ENCODE peak calls at places on chromosomes 6 and 20, in eight cellular contexts. One of them, this sample, is unnamed.
A peak's percentile ranks its signal among the peaks of the same experiment; 100 is the strongest.

GRCh38 chr6:28553986-28554881 is 28.6 kb downstream of the GPX5 start:
- DNase-seq in stimulated activated CD8-positive, alpha-beta memory T cell treated with anti-CD3 and anti-CD28 coated beads, Interleukin-7, amount 100 ng/mL, for 4 hours: no peak
- DNase-seq in astrocyte of the spinal cord: no peak
- DNase-seq in IMR-90: no peak
- DNase-seq in anterior cingulate cortex: no peak
- DNase-seq in NCI-H2081: no peak
- DNase-seq in M059J: peak; percentile 50
- DNase-seq in activated CD4-positive, alpha-beta T cell treated with anti-CD3 and anti-CD28 coated beads, Interleukin-2, amount 50 U/mL, for 24 hours: no peak
- DNase-seq in this sample: peak; percentile 27

GRCh38 chr20:63048516-63049190 is 41.9 kb upstream of the BHLHE23 start:
- DNase-seq in stimulated activated CD8-positive, alpha-beta memory T cell treated with anti-CD3 and anti-CD28 coated beads, Interleukin-7, amount 100 ng/mL, for 4 hours: no peak
- DNase-seq in astrocyte of the spinal cord: no peak
- DNase-seq in IMR-90: no peak
- DNase-seq in anterior cingulate cortex: no peak
- DNase-seq in NCI-H2081: no peak
- DNase-seq in M059J: no peak
- DNase-seq in activated CD4-positive, alpha-beta T cell treated with anti-CD3 and anti-CD28 coated beads, Interleukin-2, amount 50 U/mL, for 24 hours: no peak
- DNase-seq in this sample: no peak

GRCh38 chr20:60899320-60899719 is 352.7 kb upstream of the CDH4 start:
- DNase-seq in stimulated activated CD8-positive, alpha-beta memory T cell treated with anti-CD3 and anti-CD28 coated beads, Interleukin-7, amount 100 ng/mL, for 4 hours: no peak
- DNase-seq in astrocyte of the spinal cord: no peak
- DNase-seq in IMR-90: no peak
- DNase-seq in anterior cingulate cortex: no peak
- DNase-seq in NCI-H2081: no peak
- DNase-seq in M059J: no peak
- DNase-seq in activated CD4-positive, alpha-beta T cell treated with anti-CD3 and anti-CD28 coated beads, Interleukin-2, amount 50 U/mL, for 24 hours: no peak
- DNase-seq in this sample: no peak

GRCh38 chr6:158573542-158573931 is 13.6 kb downstream of the TMEM181 start:
- DNase-seq in stimulated activated CD8-positive, alpha-beta memory T cell treated with anti-CD3 and anti-CD28 coated beads, Interleukin-7, amount 100 ng/mL, for 4 hours: no peak
- DNase-seq in astrocyte of the spinal cord: no peak
- DNase-seq in IMR-90: no peak
- DNase-seq in anterior cingulate cortex: no peak
- DNase-seq in NCI-H2081: no peak
- DNase-seq in M059J: no peak
- DNase-seq in activated CD4-positive, alpha-beta T cell treated with anti-CD3 and anti-CD28 coated beads, Interleukin-2, amount 50 U/mL, for 24 hours: no peak
- DNase-seq in this sample: no peak

GRCh38 chr6:88895911-88896310 is 67.5 kb downstream of the RNGTT start:
- DNase-seq in stimulated activated CD8-positive, alpha-beta memory T cell treated with anti-CD3 and anti-CD28 coated beads, Interleukin-7, amount 100 ng/mL, for 4 hours: no peak
- DNase-seq in astrocyte of the spinal cord: no peak
- DNase-seq in IMR-90: no peak
- DNase-seq in anterior cingulate cortex: no peak
- DNase-seq in NCI-H2081: no peak
- DNase-seq in M059J: no peak
- DNase-seq in activated CD4-positive, alpha-beta T cell treated with anti-CD3 and anti-CD28 coated beads, Interleukin-2, amount 50 U/mL, for 24 hours: no peak
- DNase-seq in this sample: no peak

GRCh38 chr20:57238089-57238488 is 28.4 kb downstream of the BMP7 start:
- DNase-seq in stimulated activated CD8-positive, alpha-beta memory T cell treated with anti-CD3 and anti-CD28 coated beads, Interleukin-7, amount 100 ng/mL, for 4 hours: no peak
- DNase-seq in astrocyte of the spinal cord: no peak
- DNase-seq in IMR-90: no peak
- DNase-seq in anterior cingulate cortex: no peak
- DNase-seq in NCI-H2081: no peak
- DNase-seq in M059J: no peak
- DNase-seq in activated CD4-positive, alpha-beta T cell treated with anti-CD3 and anti-CD28 coated beads, Interleukin-2, amount 50 U/mL, for 24 hours: no peak
- DNase-seq in this sample: no peak

GRCh38 chr20:46638367-46639274 is 12.6 kb downstream of the SLC13A3 start:
- DNase-seq in stimulated activated CD8-positive, alpha-beta memory T cell treated with anti-CD3 and anti-CD28 coated beads, Interleukin-7, amount 100 ng/mL, for 4 hours: no peak
- DNase-seq in astrocyte of the spinal cord: no peak
- DNase-seq in IMR-90: no peak
- DNase-seq in anterior cingulate cortex: no peak
- DNase-seq in NCI-H2081: no peak
- DNase-seq in M059J: no peak
- DNase-seq in activated CD4-positive, alpha-beta T cell treated with anti-CD3 and anti-CD28 coated beads, Interleukin-2, amount 50 U/mL, for 24 hours: no peak
- DNase-seq in this sample: peak; percentile 16

GRCh38 chr6:157514659-157515496 is 133.9 kb downstream of the ZDHHC14 start:
- DNase-seq in stimulated activated CD8-positive, alpha-beta memory T cell treated with anti-CD3 and anti-CD28 coated beads, Interleukin-7, amount 100 ng/mL, for 4 hours: no peak
- DNase-seq in astrocyte of the spinal cord: peak; percentile 51
- DNase-seq in IMR-90: peak; percentile 69
- DNase-seq in anterior cingulate cortex: no peak
- DNase-seq in NCI-H2081: no peak
- DNase-seq in M059J: peak; percentile 95
- DNase-seq in activated CD4-positive, alpha-beta T cell treated with anti-CD3 and anti-CD28 coated beads, Interleukin-2, amount 50 U/mL, for 24 hours: no peak
- DNase-seq in this sample: peak; percentile 67

GRCh38 chr6:21911208-21911607 is 317.7 kb downstream of the SOX4 start:
- DNase-seq in stimulated activated CD8-positive, alpha-beta memory T cell treated with anti-CD3 and anti-CD28 coated beads, Interleukin-7, amount 100 ng/mL, for 4 hours: no peak
- DNase-seq in astrocyte of the spinal cord: no peak
- DNase-seq in IMR-90: no peak
- DNase-seq in anterior cingulate cortex: no peak
- DNase-seq in NCI-H2081: no peak
- DNase-seq in M059J: no peak
- DNase-seq in activated CD4-positive, alpha-beta T cell treated with anti-CD3 and anti-CD28 coated beads, Interleukin-2, amount 50 U/mL, for 24 hours: no peak
- DNase-seq in this sample: no peak

GRCh38 chr6:167906899-167907298 is 80.2 kb downstream of the AFDN start:
- DNase-seq in stimulated activated CD8-positive, alpha-beta memory T cell treated with anti-CD3 and anti-CD28 coated beads, Interleukin-7, amount 100 ng/mL, for 4 hours: no peak
- DNase-seq in astrocyte of the spinal cord: peak; percentile 6
- DNase-seq in IMR-90: no peak
- DNase-seq in anterior cingulate cortex: peak; percentile 45
- DNase-seq in NCI-H2081: peak; percentile 3
- DNase-seq in M059J: no peak
- DNase-seq in activated CD4-positive, alpha-beta T cell treated with anti-CD3 and anti-CD28 coated beads, Interleukin-2, amount 50 U/mL, for 24 hours: no peak
- DNase-seq in this sample: peak; percentile 33

GRCh38 chr6:129006685-129007514 is 124.0 kb downstream of the LAMA2 start:
- DNase-seq in stimulated activated CD8-positive, alpha-beta memory T cell treated with anti-CD3 and anti-CD28 coated beads, Interleukin-7, amount 100 ng/mL, for 4 hours: no peak
- DNase-seq in astrocyte of the spinal cord: no peak
- DNase-seq in IMR-90: peak; percentile 1
- DNase-seq in anterior cingulate cortex: no peak
- DNase-seq in NCI-H2081: no peak
- DNase-seq in M059J: no peak
- DNase-seq in activated CD4-positive, alpha-beta T cell treated with anti-CD3 and anti-CD28 coated beads, Interleukin-2, amount 50 U/mL, for 24 hours: no peak
- DNase-seq in this sample: no peak

GRCh38 chr6:8389034-8389818 is 46.1 kb downstream of the SLC35B3 start:
- DNase-seq in stimulated activated CD8-positive, alpha-beta memory T cell treated with anti-CD3 and anti-CD28 coated beads, Interleukin-7, amount 100 ng/mL, for 4 hours: no peak
- DNase-seq in astrocyte of the spinal cord: no peak
- DNase-seq in IMR-90: no peak
- DNase-seq in anterior cingulate cortex: no peak
- DNase-seq in NCI-H2081: peak; percentile 88
- DNase-seq in M059J: no peak
- DNase-seq in activated CD4-positive, alpha-beta T cell treated with anti-CD3 and anti-CD28 coated beads, Interleukin-2, amount 50 U/mL, for 24 hours: no peak
- DNase-seq in this sample: no peak

GRCh38 chr6:85459224-85459901 is 9.5 kb downstream of the NT5E start:
- DNase-seq in stimulated activated CD8-positive, alpha-beta memory T cell treated with anti-CD3 and anti-CD28 coated beads, Interleukin-7, amount 100 ng/mL, for 4 hours: no peak
- DNase-seq in astrocyte of the spinal cord: peak; percentile 91
- DNase-seq in IMR-90: peak; percentile 82
- DNase-seq in anterior cingulate cortex: no peak
- DNase-seq in NCI-H2081: no peak
- DNase-seq in M059J: peak; percentile 98
- DNase-seq in activated CD4-positive, alpha-beta T cell treated with anti-CD3 and anti-CD28 coated beads, Interleukin-2, amount 50 U/mL, for 24 hours: no peak
- DNase-seq in this sample: peak; percentile 86

GRCh38 chr20:45179166-45179565 is 4.5 kb downstream of the PI3 start:
- DNase-seq in stimulated activated CD8-positive, alpha-beta memory T cell treated with anti-CD3 and anti-CD28 coated beads, Interleukin-7, amount 100 ng/mL, for 4 hours: no peak
- DNase-seq in astrocyte of the spinal cord: no peak
- DNase-seq in IMR-90: no peak
- DNase-seq in anterior cingulate cortex: no peak
- DNase-seq in NCI-H2081: no peak
- DNase-seq in M059J: no peak
- DNase-seq in activated CD4-positive, alpha-beta T cell treated with anti-CD3 and anti-CD28 coated beads, Interleukin-2, amount 50 U/mL, for 24 hours: no peak
- DNase-seq in this sample: no peak

GRCh38 chr6:5384276-5384675 is 123.0 kb downstream of the FARS2 start:
- DNase-seq in stimulated activated CD8-positive, alpha-beta memory T cell treated with anti-CD3 and anti-CD28 coated beads, Interleukin-7, amount 100 ng/mL, for 4 hours: no peak
- DNase-seq in astrocyte of the spinal cord: no peak
- DNase-seq in IMR-90: no peak
- DNase-seq in anterior cingulate cortex: no peak
- DNase-seq in NCI-H2081: no peak
- DNase-seq in M059J: no peak
- DNase-seq in activated CD4-positive, alpha-beta T cell treated with anti-CD3 and anti-CD28 coated beads, Interleukin-2, amount 50 U/mL, for 24 hours: no peak
- DNase-seq in this sample: no peak

GRCh38 chr20:61860588-61860987 is 205.1 kb downstream of the TAF4 start:
- DNase-seq in stimulated activated CD8-positive, alpha-beta memory T cell treated with anti-CD3 and anti-CD28 coated beads, Interleukin-7, amount 100 ng/mL, for 4 hours: no peak
- DNase-seq in astrocyte of the spinal cord: no peak
- DNase-seq in IMR-90: no peak
- DNase-seq in anterior cingulate cortex: no peak
- DNase-seq in NCI-H2081: no peak
- DNase-seq in M059J: no peak
- DNase-seq in activated CD4-positive, alpha-beta T cell treated with anti-CD3 and anti-CD28 coated beads, Interleukin-2, amount 50 U/mL, for 24 hours: no peak
- DNase-seq in this sample: no peak

GRCh38 chr20:4006640-4007039 is 8.7 kb downstream of the RNF24 start:
- DNase-seq in stimulated activated CD8-positive, alpha-beta memory T cell treated with anti-CD3 and anti-CD28 coated beads, Interleukin-7, amount 100 ng/mL, for 4 hours: no peak
- DNase-seq in astrocyte of the spinal cord: peak; percentile 43
- DNase-seq in IMR-90: no peak
- DNase-seq in anterior cingulate cortex: peak; percentile 55
- DNase-seq in NCI-H2081: no peak
- DNase-seq in M059J: peak; percentile 45
- DNase-seq in activated CD4-positive, alpha-beta T cell treated with anti-CD3 and anti-CD28 coated beads, Interleukin-2, amount 50 U/mL, for 24 hours: no peak
- DNase-seq in this sample: peak; percentile 84

GRCh38 chr6:16228709-16229665 is 9.4 kb upstream of the GMPR start:
- DNase-seq in stimulated activated CD8-positive, alpha-beta memory T cell treated with anti-CD3 and anti-CD28 coated beads, Interleukin-7, amount 100 ng/mL, for 4 hours: no peak
- DNase-seq in astrocyte of the spinal cord: no peak
- DNase-seq in IMR-90: no peak
- DNase-seq in anterior cingulate cortex: no peak
- DNase-seq in NCI-H2081: no peak
- DNase-seq in M059J: peak; percentile 52
- DNase-seq in activated CD4-positive, alpha-beta T cell treated with anti-CD3 and anti-CD28 coated beads, Interleukin-2, amount 50 U/mL, for 24 hours: no peak
- DNase-seq in this sample: no peak

GRCh38 chr6:48135352-48136084 is 24.5 kb upstream of the PTCHD4 start:
- DNase-seq in stimulated activated CD8-positive, alpha-beta memory T cell treated with anti-CD3 and anti-CD28 coated beads, Interleukin-7, amount 100 ng/mL, for 4 hours: no peak
- DNase-seq in astrocyte of the spinal cord: peak; percentile 58
- DNase-seq in IMR-90: peak; percentile 4
- DNase-seq in anterior cingulate cortex: no peak
- DNase-seq in NCI-H2081: no peak
- DNase-seq in M059J: peak; percentile 90
- DNase-seq in activated CD4-positive, alpha-beta T cell treated with anti-CD3 and anti-CD28 coated beads, Interleukin-2, amount 50 U/mL, for 24 hours: no peak
- DNase-seq in this sample: peak; percentile 58

GRCh38 chr6:55046869-55047422 is 127.4 kb upstream of the HCRTR2 start:
- DNase-seq in stimulated activated CD8-positive, alpha-beta memory T cell treated with anti-CD3 and anti-CD28 coated beads, Interleukin-7, amount 100 ng/mL, for 4 hours: no peak
- DNase-seq in astrocyte of the spinal cord: no peak
- DNase-seq in IMR-90: peak; percentile 23
- DNase-seq in anterior cingulate cortex: no peak
- DNase-seq in NCI-H2081: peak; percentile 9
- DNase-seq in M059J: peak; percentile 8
- DNase-seq in activated CD4-positive, alpha-beta T cell treated with anti-CD3 and anti-CD28 coated beads, Interleukin-2, amount 50 U/mL, for 24 hours: no peak
- DNase-seq in this sample: peak; percentile 23

GRCh38 chr6:23013776-23014175 is 444.4 kb downstream of the HDGFL1 start:
- DNase-seq in stimulated activated CD8-positive, alpha-beta memory T cell treated with anti-CD3 and anti-CD28 coated beads, Interleukin-7, amount 100 ng/mL, for 4 hours: no peak
- DNase-seq in astrocyte of the spinal cord: peak; percentile 45
- DNase-seq in IMR-90: peak; percentile 80
- DNase-seq in anterior cingulate cortex: no peak
- DNase-seq in NCI-H2081: no peak
- DNase-seq in M059J: peak; percentile 29
- DNase-seq in activated CD4-positive, alpha-beta T cell treated with anti-CD3 and anti-CD28 coated beads, Interleukin-2, amount 50 U/mL, for 24 hours: no peak
- DNase-seq in this sample: peak; percentile 58

GRCh38 chr6:25404693-25405169 is 125.6 kb downstream of the CARMIL1 start:
- DNase-seq in stimulated activated CD8-positive, alpha-beta memory T cell treated with anti-CD3 and anti-CD28 coated beads, Interleukin-7, amount 100 ng/mL, for 4 hours: no peak
- DNase-seq in astrocyte of the spinal cord: no peak
- DNase-seq in IMR-90: no peak
- DNase-seq in anterior cingulate cortex: no peak
- DNase-seq in NCI-H2081: no peak
- DNase-seq in M059J: no peak
- DNase-seq in activated CD4-positive, alpha-beta T cell treated with anti-CD3 and anti-CD28 coated beads, Interleukin-2, amount 50 U/mL, for 24 hours: no peak
- DNase-seq in this sample: no peak